ENCODE peak calls at places on chromosomes 4 and X, in four cellular contexts. G is stimulated activated memory B cell treated with anti-CD40 and anti-IgM and Interleukin-4, amounts not matched to agents 10 μg/mL and 1 μg/mL and 100 μg/mL, for 72 hours; V is HCT116; I is left cardiac atrium. L is an unnamed sample.

GRCh38 chr4:7938513-7939376 is 916 bp downstream of the AFAP1 start:
- ATAC-seq in G (no peak), V (no peak), I (peak), L (peak)

GRCh38 chrX:46759645-46759974 is 692 bp upstream of the SLC9A7 start:
- ATAC-seq in G (no peak), V (peak), I (no peak), L (peak)

GRCh38 chr4:84967292-84967651 is 782 bp upstream of the WDFY3 start:
- ATAC-seq in G (no peak), V (no peak), I (peak), L (peak)

GRCh38 chr4:27003602-27004238 is 143.1 kb downstream of the STIM2 start:
- ATAC-seq in G (no peak), V (no peak), I (no peak), L (peak)

GRCh38 chr4:914531-914930 is 17.6 kb downstream of the GAK start:
- ATAC-seq in G (no peak), V (no peak), I (no peak), L (no peak)

GRCh38 chr4:101192244-101192643 is 155.1 kb downstream of the PPP3CA start:
- ATAC-seq in G (no peak), V (no peak), I (no peak), L (peak)

GRCh38 chrX:123331859-123332258 is 147.8 kb downstream of the GRIA3 start:
- ATAC-seq in G (no peak), V (no peak), I (no peak), L (no peak)

GRCh38 chrX:12447448-12448154 is 309.3 kb downstream of the FRMPD4 start:
- ATAC-seq in G (no peak), V (no peak), I (no peak), L (no peak)

GRCh38 chrX:153829549-153829798 is 870 bp downstream of the PDZD4 start:
- ATAC-seq in G (no peak), V (peak), I (peak), L (peak)

GRCh38 chrX:38882894-38883620 is 81.8 kb downstream of the MID1IP1 start:
- ATAC-seq in G (no peak), V (peak), I (no peak), L (no peak)

GRCh38 chr4:6509587-6509986 is 37.2 kb upstream of the PPP2R2C start:
- ATAC-seq in G (no peak), V (peak), I (no peak), L (no peak)

GRCh38 chr4:87030606-87031441 is 96.0 kb downstream of the AFF1 start:
- ATAC-seq in G (no peak), V (no peak), I (peak), L (peak)

GRCh38 chrX:16603822-16604221 is 46.1 kb upstream of the S100G start:
- ATAC-seq in G (no peak), V (no peak), I (no peak), L (no peak)

GRCh38 chr4:77145806-77146425 is 11.1 kb upstream of the CCNG2 start:
- ATAC-seq in G (no peak), V (no peak), I (no peak), L (no peak)

GRCh38 chr4:931194-931959 is 739 bp downstream of the GAK start:
- ATAC-seq in G (peak), V (peak), I (peak), L (peak)

GRCh38 chrX:15142084-15142715 is 127.7 kb downstream of the ASB9 start:
- ATAC-seq in G (no peak), V (no peak), I (no peak), L (no peak)

GRCh38 chr4:87133183-87133582 is 87.2 kb downstream of the KLHL8 start:
- ATAC-seq in G (no peak), V (no peak), I (peak), L (no peak)

GRCh38 chr4:15929555-15929954 is 9.0 kb downstream of the FGFBP1 start:
- ATAC-seq in G (no peak), V (no peak), I (no peak), L (no peak)

GRCh38 chr4:6379787-6380745 is 92.3 kb downstream of the PPP2R2C start:
- ATAC-seq in G (no peak), V (no peak), I (no peak), L (no peak)

GRCh38 chr4:149885896-149886295 is 70.3 kb upstream of the IQCM start:
- ATAC-seq in G (no peak), V (peak), I (no peak), L (no peak)

GRCh38 chr4:156971623-156972369 is at the start of gene PDGFC:
- ATAC-seq in G (peak), V (peak), I (peak), L (peak)

GRCh38 chrX:1400731-1401471 is 9.0 kb upstream of the SLC25A6 start:
- ATAC-seq in G (no peak), V (peak), I (no peak), L (no peak)

GRCh38 chrX:112738347-112739033 is 58.8 kb upstream of the LHFPL1 start:
- ATAC-seq in G (no peak), V (no peak), I (no peak), L (no peak)

GRCh38 chrX:3711331-3711917 is 2.0 kb downstream of the PRKX start:
- ATAC-seq in G (peak), V (no peak), I (no peak), L (no peak)

GRCh38 chrX:24231169-24231568 is 81.6 kb downstream of the ZFX start:
- ATAC-seq in G (no peak), V (peak), I (peak), L (peak)

GRCh38 chr4:34709564-34709963 is 1534.8 kb downstream of the ARAP2 start:
- ATAC-seq in G (no peak), V (no peak), I (no peak), L (no peak)

L was measured in SK-N-SH treated with all-trans-retinoic acid at 6 μM for 48 hours.